ENCODE peak calls at places on chromosome 1, in six cellular contexts. N is A549, K is GM12878, G is K562, E is SK-N-SH, M is HepG2. P is an unnamed sample.

GRCh38 chr1:204842892-204843291 is 27.8 kb upstream of the NFASC start:
- DNase-seq in G (no peak), K (no peak), E (no peak), N (no peak), M (no peak), P (no peak)

GRCh38 chr1:182927693-182928433 is 25.1 kb downstream of the SHCBP1L start:
- DNase-seq in N (no peak), G (no peak), K (peak), M (no peak), E (no peak), P (no peak)

GRCh38 chr1:108880850-108881249 is 4.1 kb downstream of the GPSM2 start:
- DNase-seq in N (no peak), G (no peak), K (no peak), E (peak), M (no peak), P (peak)

GRCh38 chr1:197911172-197911856 is 5.9 kb upstream of the LHX9 start:
- DNase-seq in M (no peak), E (peak), N (no peak), K (no peak), G (no peak), P (no peak)

GRCh38 chr1:5271264-5271663 is 616.9 kb downstream of the AJAP1 start:
- DNase-seq in G (no peak), M (no peak), E (no peak), K (no peak), N (no peak), P (no peak)

GRCh38 chr1:121586369-121587229 is 401.8 kb downstream of the SRGAP2C start:
- DNase-seq in K (no peak), M (peak), E (no peak), G (no peak), N (no peak), P (no peak)

GRCh38 chr1:3099861-3100260 is 30.9 kb downstream of the PRDM16 start:
- DNase-seq in K (no peak), N (no peak), G (no peak), E (no peak), M (no peak), P (no peak)

GRCh38 chr1:181310560-181310959 is 172.8 kb upstream of the CACNA1E start:
- DNase-seq in K (no peak), N (no peak), G (no peak), M (peak), E (no peak), P (no peak)

GRCh38 chr1:1425753-1426495 is 4.8 kb upstream of the ANKRD65 start:
- DNase-seq in G (no peak), E (no peak), K (no peak), M (no peak), N (peak), P (no peak)

GRCh38 chr1:9201421-9202239 is 32.9 kb upstream of the H6PD start:
- DNase-seq in K (no peak), G (no peak), M (no peak), N (no peak), E (peak), P (peak)

GRCh38 chr1:212290608-212291007 is 5.4 kb downstream of the PPP2R5A start:
- DNase-seq in E (no peak), M (peak), N (no peak), K (no peak), G (no peak), P (peak)

GRCh38 chr1:212289262-212290077 is 4.3 kb downstream of the PPP2R5A start:
- DNase-seq in M (no peak), G (no peak), K (no peak), N (no peak), E (no peak), P (no peak)

GRCh38 chr1:212286437-212287131 is 1.4 kb downstream of the PPP2R5A start:
- DNase-seq in K (no peak), G (no peak), M (no peak), E (no peak), N (no peak), P (peak)

GRCh38 chr1:212287261-212287895 is 2.2 kb downstream of the PPP2R5A start:
- DNase-seq in G (no peak), E (peak), N (no peak), K (no peak), M (no peak), P (no peak)

GRCh38 chr1:212288614-212289013 is 3.4 kb downstream of the PPP2R5A start:
- DNase-seq in K (no peak), M (no peak), N (no peak), G (no peak), E (no peak), P (peak)
- TF ChIP-seq SMC3 in K (no peak), M (no peak), N (no peak), G (no peak), E (no peak), P (no peak)

GRCh38 chr1:14297356-14297755 is 301.1 kb upstream of the KAZN start:
- DNase-seq in M (no peak), N (no peak), G (no peak), K (no peak), E (no peak), P (no peak)

GRCh38 chr1:14294006-14294405 is 304.5 kb upstream of the KAZN start:
- DNase-seq in N (no peak), M (no peak), G (no peak), K (no peak), E (no peak), P (no peak)

GRCh38 chr1:14294860-14295259 is 303.6 kb upstream of the KAZN start:
- DNase-seq in M (no peak), K (no peak), G (no peak), N (no peak), E (no peak), P (no peak)

GRCh38 chr1:14298806-14299205 is 299.7 kb upstream of the KAZN start:
- DNase-seq in G (no peak), N (no peak), M (no peak), K (no peak), E (no peak), P (no peak)

GRCh38 chr1:14296795-14297194 is 301.7 kb upstream of the KAZN start:
- DNase-seq in K (no peak), N (no peak), E (no peak), G (no peak), M (no peak), P (peak)
- TF ChIP-seq SMC3 in K (no peak), N (no peak), E (no peak), G (no peak), M (no peak), P (no peak)

DNA sequence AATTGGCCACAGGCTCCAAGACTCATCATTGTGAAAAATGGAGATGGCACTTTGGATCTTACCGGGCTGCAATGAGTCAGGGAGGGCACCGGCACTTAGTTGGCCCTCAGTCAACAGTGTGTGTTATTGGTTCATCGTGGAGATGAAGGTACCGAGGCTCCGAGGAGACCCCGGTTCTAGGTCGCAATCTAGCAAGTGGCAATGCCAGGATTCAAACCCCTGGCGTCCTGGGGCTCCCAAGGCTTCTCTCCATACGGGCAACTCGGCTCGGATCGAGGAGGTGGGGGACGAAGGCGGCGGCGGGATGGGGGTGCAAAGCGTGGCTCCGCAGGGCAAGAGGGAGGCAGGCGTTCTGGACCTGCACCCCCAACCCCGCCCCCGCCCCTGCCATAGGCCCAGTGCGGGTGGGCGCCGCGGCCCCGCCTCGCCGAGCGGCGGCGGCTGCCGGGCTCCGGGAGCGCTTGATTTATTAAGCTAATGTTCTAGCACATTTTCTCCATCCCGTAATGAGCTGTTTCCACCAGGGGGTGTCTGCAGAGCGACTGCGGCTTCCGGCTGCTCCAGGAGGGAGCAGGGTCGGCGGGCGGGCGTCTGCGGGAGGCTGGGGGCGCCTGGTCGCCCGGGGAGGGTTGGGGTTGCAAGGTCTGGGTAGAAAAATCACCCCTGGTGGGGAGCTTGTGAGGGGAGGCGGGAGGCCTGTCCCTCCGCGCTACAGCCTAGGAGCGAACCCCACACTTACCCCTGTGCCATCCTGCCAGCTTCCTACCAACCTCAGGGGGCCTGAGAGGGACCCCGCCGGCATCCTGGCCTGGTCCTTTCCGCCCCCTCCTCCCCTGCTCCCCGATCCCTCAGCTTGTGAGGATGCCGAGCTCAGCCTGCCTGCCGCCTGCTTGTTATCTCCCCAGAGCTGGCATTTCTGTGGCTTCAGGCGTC is 48.7 kb upstream of the ACOT11 start:
- DNase-seq in N (no peak), G (peak), M (no peak), K (no peak), E (peak), P (peak)
- TF ChIP-seq SMC3 in N (peak), G (no peak), M (no peak), K (peak), E (peak), P (peak)

DNA sequence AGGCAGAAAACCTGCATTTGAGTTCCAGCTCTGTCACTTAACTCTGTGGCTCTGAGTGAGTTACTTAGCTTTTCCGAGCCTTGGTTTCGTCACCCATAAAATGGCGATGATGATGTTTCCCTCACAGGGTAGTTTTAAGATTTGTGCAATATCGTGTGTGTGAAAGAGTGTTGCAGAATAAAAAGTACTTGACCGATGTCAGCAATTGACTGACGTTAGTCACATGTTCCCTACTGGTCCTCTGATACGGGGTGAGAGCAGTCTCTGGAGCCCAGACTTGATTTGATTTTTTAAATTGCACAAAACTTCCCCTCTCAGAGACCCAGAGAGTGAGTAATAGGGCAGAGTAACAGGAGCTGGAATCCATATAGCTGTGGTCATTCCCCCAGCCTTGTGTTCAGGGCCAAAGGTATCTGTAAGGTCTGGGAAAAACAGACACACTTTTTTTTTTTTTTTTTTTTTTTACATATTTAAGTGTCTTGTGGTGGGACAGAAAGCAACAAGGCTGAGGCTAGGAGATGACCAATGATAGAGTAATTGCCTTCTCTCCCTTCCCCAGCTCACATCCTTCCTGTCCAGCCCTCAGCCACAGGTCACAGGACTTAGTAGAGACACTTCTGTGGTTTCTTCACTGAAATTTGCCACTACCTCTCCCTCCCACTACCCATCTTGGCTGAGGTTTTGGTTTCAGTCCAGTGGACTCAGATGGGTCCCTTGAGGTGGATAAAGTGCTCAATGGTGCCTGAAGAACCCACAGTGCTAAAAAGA is 2.0 kb downstream of the FCER1G start:
- DNase-seq in N (no peak), M (peak), E (no peak), G (peak), K (peak), P (peak)
- TF ChIP-seq SMC3 in N (no peak), M (no peak), E (no peak), G (no peak), K (no peak), P (no peak)

GRCh38 chr1:118487932-118488331 is 302.9 kb upstream of the SPAG17 start:
- DNase-seq in K (no peak), G (no peak), E (no peak), N (no peak), M (no peak), P (no peak)

GRCh38 chr1:118487091-118487490 is 302.1 kb upstream of the SPAG17 start:
- DNase-seq in K (no peak), E (no peak), M (no peak), G (no peak), N (no peak), P (no peak)

GRCh38 chr1:118485757-118486156 is 300.7 kb upstream of the SPAG17 start:
- DNase-seq in G (no peak), N (no peak), M (no peak), K (no peak), E (no peak), P (no peak)

GRCh38 chr1:118484893-118485292 is 299.9 kb upstream of the SPAG17 start:
- DNase-seq in K (no peak), G (no peak), M (no peak), N (no peak), E (no peak), P (no peak)

DNA sequence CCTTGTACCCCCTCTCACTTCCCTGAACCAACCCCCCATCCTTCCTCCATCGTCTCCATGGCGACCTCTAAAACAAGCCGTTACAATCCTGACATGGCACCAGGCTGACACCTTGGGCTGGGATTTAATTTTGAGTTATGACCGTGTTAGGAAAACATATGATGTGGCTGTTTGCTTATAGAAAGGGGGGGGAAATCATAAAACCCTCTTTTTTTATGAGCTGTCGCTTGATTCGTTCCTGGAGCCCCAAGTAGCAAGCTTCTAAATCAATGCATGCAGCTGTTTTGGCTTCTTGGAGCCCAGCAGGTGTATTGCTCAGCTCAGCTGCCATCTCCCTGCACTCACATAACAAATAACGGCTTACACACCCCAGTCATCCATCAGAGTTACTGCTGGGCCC is 301.2 kb upstream of the SPAG17 start:
- DNase-seq in E (no peak), K (no peak), M (no peak), N (no peak), G (no peak), P (no peak)
- TF ChIP-seq SMC3 in E (no peak), K (no peak), M (no peak), N (no peak), G (no peak), P (no peak)

P was measured in IMR-90.